ENCODE peak calls at places on chromosomes 7 and 10, in six cellular contexts. N, U, A, O, Z and B are unnamed samples.
A peak's percentile ranks its signal among the peaks of the same experiment; 100 is the strongest.

GRCh38 chr10:117237401-117237991 is 3.4 kb upstream of the SLC18A2 start:
- DNase-seq in Z (no peak), N (no peak), U (no peak), A (no peak), O (no peak), B (no peak)

GRCh38 chr7:11831383-11831726 is 643 bp downstream of the THSD7A start:
- DNase-seq in A (no peak), N (no peak), U (no peak), Z (no peak), O (no peak), B (peak; percentile 3)

GRCh38 chr7:74365320-74366022 is 76.3 kb downstream of the CLIP2 start:
- DNase-seq in Z (peak; percentile 95), U (no peak), O (peak; percentile 39), A (no peak), N (no peak), B (no peak)

GRCh38 chr10:116798859-116799258 is 50.4 kb upstream of the ENO4 start:
- DNase-seq in U (no peak), O (no peak), N (no peak), Z (no peak), A (no peak), B (no peak)

GRCh38 chr7:159027091-159027802 is 117.4 kb downstream of the VIPR2 start:
- DNase-seq in U (no peak), O (no peak), A (no peak), N (no peak), Z (peak; percentile 56), B (no peak)

GRCh38 chr7:64888901-64889685 is 14.0 kb upstream of the ZNF273 start:
- DNase-seq in N (no peak), Z (peak; percentile 4), A (no peak), O (peak; percentile 12), U (no peak), B (no peak)

GRCh38 chr7:130151591-130152269 is 53.5 kb downstream of the TMEM209 start:
- DNase-seq in U (no peak), N (peak; percentile 50), A (no peak), Z (no peak), O (no peak), B (no peak)

GRCh38 chr10:34539533-34540315 is 275.4 kb downstream of the PARD3 start:
- DNase-seq in U (no peak), Z (no peak), O (no peak), A (no peak), N (peak; percentile 25), B (no peak)

DNA sequence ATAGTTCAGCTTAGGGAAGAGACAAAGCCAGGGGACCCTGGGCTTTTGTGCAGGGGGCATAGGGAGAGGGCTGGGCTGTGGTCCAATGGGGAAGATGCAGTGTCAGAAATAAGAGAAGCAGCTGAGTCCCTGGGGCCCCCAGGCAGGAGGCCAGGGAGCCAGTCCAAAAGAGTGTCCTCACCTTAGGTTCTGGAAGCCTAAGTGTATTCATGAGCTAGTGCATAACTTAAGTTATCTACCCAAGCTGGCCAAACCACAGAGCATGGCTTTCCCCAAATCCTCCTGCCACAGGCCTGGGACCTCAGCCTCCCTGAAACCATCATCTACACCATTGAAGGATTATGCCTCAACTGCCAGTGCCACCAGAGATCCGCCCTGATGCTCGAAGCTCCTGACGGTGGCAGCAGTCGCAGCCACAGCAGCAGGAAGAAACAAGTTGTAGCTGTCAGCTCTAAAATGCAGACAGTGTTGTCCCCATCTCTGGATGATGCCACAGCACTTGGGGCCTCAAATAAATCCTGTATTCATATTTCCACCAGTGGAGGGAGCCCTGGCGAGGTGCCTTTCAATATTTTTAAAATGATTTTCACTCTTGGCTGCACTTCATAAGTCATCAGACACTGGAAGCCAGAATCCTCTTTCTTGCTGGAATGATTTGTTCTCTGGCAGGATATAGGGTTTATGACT is 574.6 kb downstream of the GRID1 start:
- DNase-seq in O (peak; percentile 1), A (no peak), U (no peak), Z (peak; percentile 30), N (no peak), B (peak; percentile 6)
- TF ChIP-seq CTCF in O (peak; percentile 14), A (no peak), U (no peak), Z (peak; percentile 20), N (no peak), B (no peak)

GRCh38 chr7:51357821-51358220 is 41.2 kb upstream of the COBL start:
- DNase-seq in Z (no peak), A (no peak), N (no peak), U (no peak), O (no peak), B (no peak)
- TF ChIP-seq CTCF in Z (peak; percentile 9), A (no peak), N (no peak), U (no peak), O (no peak), B (peak; percentile 41)

DNA sequence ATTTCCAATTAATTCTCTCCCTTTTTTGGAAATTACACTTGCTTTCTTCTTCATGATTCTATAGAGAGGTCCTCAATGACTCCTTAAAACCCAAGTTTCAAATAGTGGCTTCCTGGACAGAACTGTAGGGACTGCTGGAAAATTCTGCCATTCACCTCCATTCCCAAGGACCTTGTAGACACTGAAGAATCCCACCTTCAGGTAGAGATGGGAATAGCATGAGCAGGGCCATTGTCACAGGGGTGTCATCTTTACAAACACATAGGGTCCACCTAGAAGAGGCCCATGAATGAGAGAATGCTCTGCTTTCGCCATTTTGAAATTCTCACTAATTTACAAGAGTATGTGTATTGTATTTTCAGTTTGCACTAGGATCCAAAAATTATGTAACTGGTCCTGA is 701.7 kb upstream of the CELF2 start:
- DNase-seq in Z (no peak), U (no peak), A (no peak), N (no peak), O (no peak), B (no peak)
- TF ChIP-seq CTCF in Z (no peak), U (no peak), A (no peak), N (no peak), O (no peak), B (no peak)

GRCh38 chr7:28144266-28144665 is 36.3 kb downstream of the JAZF1 start:
- DNase-seq in N (no peak), U (no peak), A (no peak), Z (peak; percentile 74), O (no peak), B (peak; percentile 15)

GRCh38 chr7:28145090-28145626 is 35.4 kb downstream of the JAZF1 start:
- DNase-seq in A (no peak), Z (no peak), U (no peak), N (no peak), O (no peak), B (no peak)

GRCh38 chr7:28140964-28141363 is 39.6 kb downstream of the JAZF1 start:
- DNase-seq in A (no peak), N (no peak), U (no peak), Z (no peak), O (no peak), B (no peak)

GRCh38 chr7:28145931-28146330 is 34.7 kb downstream of the JAZF1 start:
- DNase-seq in O (no peak), N (no peak), Z (no peak), U (no peak), A (no peak), B (no peak)

GRCh38 chr7:28142650-28143049 is 37.9 kb downstream of the JAZF1 start:
- DNase-seq in A (no peak), Z (no peak), U (no peak), N (no peak), O (no peak), B (no peak)
- TF ChIP-seq CTCF in A (no peak), Z (no peak), U (no peak), N (no peak), O (no peak), B (no peak)

DNA sequence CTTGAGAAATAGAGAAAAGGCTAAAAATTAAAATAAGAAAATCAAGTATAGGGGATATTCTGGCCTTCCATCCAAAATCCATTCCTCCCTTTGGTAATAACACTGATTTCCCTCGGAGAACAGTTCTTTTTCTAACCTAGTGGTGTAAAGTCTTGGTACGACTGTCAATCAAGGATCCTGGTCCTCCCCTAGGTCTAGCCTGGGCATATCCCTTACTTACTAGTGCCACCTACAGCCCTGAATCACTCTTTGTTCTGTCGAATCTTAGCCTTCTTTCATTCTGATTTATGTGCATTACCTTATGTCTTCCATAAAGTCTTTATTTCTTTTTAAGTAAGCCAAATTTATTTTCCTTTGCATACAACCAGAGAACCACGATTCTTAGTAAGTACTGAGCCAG is 298.7 kb upstream of the LRRTM3 start:
- DNase-seq in A (no peak), O (peak; percentile 4), Z (peak; percentile 45), N (no peak), U (no peak), B (peak; percentile 54)
- TF ChIP-seq CTCF in A (no peak), O (peak; percentile 8), Z (peak; percentile 43), N (no peak), U (no peak), B (no peak)

DNA sequence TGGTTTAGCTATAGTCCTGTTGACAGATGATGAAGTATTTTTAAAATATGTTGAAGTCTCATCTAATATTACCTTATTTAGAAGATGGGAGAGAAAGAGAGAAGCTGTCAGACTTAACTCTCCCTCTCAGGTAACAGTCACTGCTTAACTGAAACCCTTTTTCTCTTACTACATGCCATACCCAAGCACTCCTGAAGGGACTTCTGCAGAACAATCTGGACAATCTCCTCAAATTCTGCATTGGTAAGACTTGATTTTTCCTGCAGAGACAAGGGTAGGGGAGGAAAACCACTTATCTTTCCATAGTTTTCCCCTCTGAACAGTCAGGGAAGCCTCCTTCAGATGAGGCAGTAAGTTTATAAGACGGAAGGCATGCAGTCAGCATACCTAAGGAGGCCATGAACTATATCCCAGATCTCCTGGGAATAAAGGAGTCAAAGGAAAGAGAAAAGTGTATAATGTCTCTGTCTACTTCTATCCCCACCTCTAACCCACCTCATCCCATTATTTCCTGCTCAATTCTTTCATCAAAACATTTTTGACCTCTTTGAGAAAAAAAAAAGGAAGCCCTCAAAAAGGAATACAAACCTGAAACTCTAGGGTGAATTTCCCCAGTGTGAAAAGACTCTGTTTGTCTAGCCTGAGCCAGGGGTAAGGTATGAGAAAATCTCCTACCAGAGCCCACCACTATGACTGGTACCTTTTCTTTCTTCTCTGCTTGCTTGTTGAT is 9.4 kb downstream of the ZCWPW1 start:
- DNase-seq in O (no peak), A (no peak), Z (no peak), U (no peak), N (no peak), B (no peak)
- TF ChIP-seq CTCF in O (no peak), A (peak; percentile 9), Z (no peak), U (no peak), N (no peak), B (no peak)

DNA sequence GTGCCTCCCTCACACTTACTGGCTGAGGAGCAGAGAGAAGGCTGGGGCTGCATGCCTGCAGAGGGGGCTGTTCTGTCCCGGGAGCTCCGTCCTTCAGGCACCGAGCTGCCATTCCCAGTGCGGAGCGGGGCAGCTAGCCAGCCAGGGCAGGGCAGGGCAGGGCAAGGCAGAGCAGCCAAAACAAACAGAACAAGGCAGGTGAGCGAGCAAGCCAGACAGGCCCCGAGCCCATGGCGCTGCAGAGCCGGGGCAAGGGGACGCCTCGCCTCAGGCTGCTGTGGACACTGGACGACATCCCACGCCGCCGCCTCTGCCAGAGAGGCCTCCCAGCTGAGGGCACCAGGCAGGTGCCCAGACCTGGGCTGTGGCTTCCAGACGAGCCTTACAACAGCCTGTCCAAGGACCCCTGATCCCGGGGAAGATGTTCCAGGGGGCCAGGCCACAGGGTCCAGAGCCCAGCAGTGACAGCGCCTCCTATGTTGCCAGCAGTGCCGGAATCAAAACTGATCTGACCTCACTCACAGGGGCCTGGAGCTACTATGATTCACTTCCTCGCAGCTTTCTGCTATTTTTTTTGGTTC is 8.2 kb upstream of the NDST2 start:
- DNase-seq in U (no peak), Z (no peak), O (no peak), A (no peak), N (no peak), B (peak; percentile 48)
- TF ChIP-seq CTCF in U (no peak), Z (peak; percentile 8), O (peak; percentile 4), A (no peak), N (no peak), B (no peak)